ENCODE peak calls at places on chromosome 12, in seven cellular contexts. V, J, U, T, L, F and A are unnamed samples.

GRCh38 chr12:21828779-21829178 is 54.3 kb upstream of the KCNJ8 start:
- DNase-seq in V (no peak), J (no peak), L (no peak), T (no peak), F (no peak), U (peak), A (no peak)

GRCh38 chr12:105214670-105215375 is 21.2 kb downstream of the APPL2 start:
- DNase-seq in L (no peak), V (no peak), F (no peak), U (peak), J (peak), T (no peak), A (peak)

GRCh38 chr12:10205251-10205807 is 7.3 kb upstream of the GABARAPL1 start:
- DNase-seq in T (no peak), J (peak), F (no peak), U (peak), V (no peak), L (peak), A (no peak)

GRCh38 chr12:55816876-55817351 is 610 bp downstream of the SARNP start:
- DNase-seq in V (no peak), T (no peak), F (no peak), L (no peak), U (no peak), J (peak), A (no peak)

GRCh38 chr12:95836630-95837239 is 22.0 kb upstream of the SNRPF start:
- DNase-seq in L (peak), J (peak), V (no peak), F (no peak), U (peak), T (peak), A (no peak)

GRCh38 chr12:79566452-79566851 is 124.3 kb downstream of the PAWR start:
- DNase-seq in L (peak), T (no peak), F (no peak), V (no peak), J (peak), U (peak), A (peak)

GRCh38 chr12:66662729-66663128 is 16.1 kb downstream of the GRIP1 start:
- DNase-seq in J (peak), T (no peak), V (no peak), F (no peak), U (peak), L (no peak), A (peak)

GRCh38 chr12:107012736-107013425 is 25.9 kb upstream of the MTERF2 start:
- DNase-seq in U (no peak), V (no peak), L (no peak), F (no peak), J (no peak), T (no peak), A (no peak)

GRCh38 chr12:26828315-26828714 is 4.7 kb downstream of the ITPR2 start:
- DNase-seq in T (no peak), V (no peak), J (no peak), U (no peak), F (no peak), L (no peak), A (no peak)

GRCh38 chr12:132659146-132659545 is 28.0 kb downstream of the POLE start:
- DNase-seq in V (no peak), T (no peak), J (no peak), L (no peak), F (no peak), U (no peak), A (no peak)

GRCh38 chr12:109723311-109723791 is 9.7 kb downstream of the FAM222A start:
- DNase-seq in L (no peak), U (no peak), V (peak), T (no peak), J (no peak), F (peak), A (no peak)

GRCh38 chr12:75196408-75196807 is 13.2 kb downstream of the KCNC2 start:
- DNase-seq in L (no peak), F (no peak), U (no peak), T (no peak), J (no peak), V (no peak), A (no peak)

GRCh38 chr12:17204289-17205054 is 598.5 kb upstream of the LMO3 start:
- DNase-seq in J (no peak), V (no peak), T (no peak), U (no peak), F (no peak), L (no peak), A (no peak)

GRCh38 chr12:2868986-2869385 is 8.0 kb downstream of the FOXM1 start:
- DNase-seq in J (no peak), V (no peak), T (no peak), U (peak), L (peak), F (no peak), A (no peak)

GRCh38 chr12:57549909-57550627 is at the start of gene KIF5A:
- DNase-seq in L (no peak), U (no peak), T (no peak), F (no peak), J (peak), V (peak), A (no peak)

GRCh38 chr12:51195841-51196240 is 22.0 kb downstream of the POU6F1 start:
- DNase-seq in V (no peak), T (no peak), L (no peak), F (no peak), U (no peak), J (no peak), A (no peak)

GRCh38 chr12:38601970-38602369 is 285.4 kb downstream of the ALG10B start:
- DNase-seq in L (no peak), F (no peak), V (no peak), J (peak), T (no peak), U (no peak), A (no peak)

GRCh38 chr12:124881123-124881522 is 17.5 kb upstream of the SCARB1 start:
- DNase-seq in F (no peak), L (no peak), J (no peak), V (no peak), U (no peak), T (no peak), A (no peak)

GRCh38 chr12:122190842-122191668 is 8.1 kb downstream of the LRRC43 start:
- DNase-seq in V (no peak), T (no peak), F (peak), L (peak), U (peak), J (peak), A (peak)

GRCh38 chr12:80195143-80195726 is 95.9 kb downstream of the OTOGL start:
- DNase-seq in L (peak), U (peak), T (peak), F (no peak), V (no peak), J (peak), A (peak)

GRCh38 chr12:128864516-128865186 is 11.4 kb downstream of the GLT1D1 start:
- DNase-seq in V (no peak), J (no peak), U (no peak), T (no peak), L (no peak), F (peak), A (no peak)

GRCh38 chr12:49092086-49092815 is 2.4 kb downstream of the DHH start:
- DNase-seq in L (no peak), J (peak), F (no peak), U (no peak), V (peak), T (no peak), A (peak)

GRCh38 chr12:54853933-54854538 is at the start of gene MUCL1:
- DNase-seq in V (no peak), T (peak), U (peak), J (peak), L (peak), F (no peak), A (peak)

GRCh38 chr12:39441963-39442894 is 691 bp downstream of the KIF21A start:
- DNase-seq in J (peak), F (peak), L (peak), T (no peak), U (peak), V (peak), A (peak)

GRCh38 chr12:57131896-57132744 is 3.8 kb downstream of the LRP1 start:
- DNase-seq in T (no peak), J (no peak), L (no peak), V (no peak), U (no peak), F (peak), A (no peak)

GRCh38 chr12:116534341-116535121 is 24.6 kb upstream of the MAP1LC3B2 start:
- DNase-seq in U (no peak), F (no peak), J (peak), L (no peak), T (no peak), V (no peak), A (no peak)

GRCh38 chr12:42446761-42447160 is 120.8 kb downstream of the PPHLN1 start:
- DNase-seq in U (no peak), F (no peak), T (no peak), V (no peak), J (peak), L (no peak), A (no peak)